ENCODE peak calls at places on chromosome 12, in seven cellular contexts. A is fibroblast of lung, Y is H1, W is PC-9, L is HCT116, P is PC-3, I is astrocyte. Q is an unnamed sample.
A peak's percentile ranks its signal among the peaks of the same experiment; 100 is the strongest.

GRCh38 chr12:1013618-1014489 is 22.8 kb downstream of the ERC1 start:
- DNase-seq in I (peak; percentile 79), L (peak; percentile 66), A (peak; percentile 86), W (peak; percentile 54), P (peak; percentile 65), Y (no peak), Q (no peak)

GRCh38 chr12:2284857-2285256 is 232.1 kb downstream of the CACNA1C start:
- DNase-seq in Y (peak; percentile 91), A (peak; percentile 77), P (peak; percentile 59), I (peak; percentile 70), W (no peak), L (peak; percentile 37), Q (peak; percentile 48)

GRCh38 chr12:32051511-32052299 is 54.9 kb upstream of the BICD1 start:
- DNase-seq in I (peak; percentile 90), Y (no peak), A (peak; percentile 79), W (peak; percentile 99), L (peak; percentile 48), P (peak; percentile 95), Q (no peak)

GRCh38 chr12:123111498-123112165 is 39.3 kb downstream of the PITPNM2 start:
- DNase-seq in W (no peak), A (peak; percentile 33), I (peak; percentile 75), Y (no peak), L (no peak), P (no peak), Q (no peak)

GRCh38 chr12:100123316-100124095 is 19.2 kb downstream of the BLTP3B start:
- DNase-seq in A (no peak), I (no peak), Y (no peak), L (no peak), W (no peak), P (no peak), Q (no peak)

GRCh38 chr12:111685322-111685810 is 390 bp downstream of the BRAP start:
- DNase-seq in P (peak; percentile 13), I (no peak), W (no peak), L (no peak), Y (no peak), A (peak; percentile 6), Q (no peak)

GRCh38 chr12:88418856-88419497 is 161.3 kb downstream of the KITLG start:
- DNase-seq in P (peak; percentile 23), A (peak; percentile 53), W (no peak), I (peak; percentile 54), Y (no peak), L (no peak), Q (no peak)

GRCh38 chr12:64097346-64098105 is 124.6 kb downstream of the KICS2 start:
- DNase-seq in L (no peak), W (no peak), P (no peak), A (peak; percentile 35), I (peak; percentile 45), Y (no peak), Q (no peak)

GRCh38 chr12:121697093-121697698 is 15.4 kb upstream of the TMEM120B start:
- DNase-seq in P (peak; percentile 88), I (no peak), L (peak; percentile 47), A (peak; percentile 69), Y (no peak), W (no peak), Q (no peak)

GRCh38 chr12:32891956-32892355 is 4.6 kb downstream of the PKP2 start:
- DNase-seq in W (peak; percentile 93), L (no peak), I (peak; percentile 33), Y (no peak), A (no peak), P (peak; percentile 33), Q (no peak)

GRCh38 chr12:88111074-88111652 is 30.7 kb downstream of the CEP290 start:
- DNase-seq in W (no peak), I (peak; percentile 26), P (peak; percentile 76), Y (no peak), L (peak; percentile 38), A (peak; percentile 71), Q (no peak)

GRCh38 chr12:46874642-46875041 is 48.8 kb upstream of the SLC38A4 start:
- DNase-seq in A (peak; percentile 94), L (no peak), Y (no peak), W (no peak), I (no peak), P (no peak), Q (no peak)

GRCh38 chr12:121637231-121637914 is 11.0 kb downstream of the ORAI1 start:
- DNase-seq in I (no peak), Y (no peak), L (no peak), A (no peak), P (no peak), W (no peak), Q (peak; percentile 68)

GRCh38 chr12:38771871-38772270 is 133.5 kb downstream of the CPNE8 start:
- DNase-seq in L (no peak), P (no peak), Y (no peak), I (no peak), A (no peak), W (no peak), Q (peak; percentile 13)

GRCh38 chr12:89470741-89471504 is 53.7 kb downstream of the GALNT4 start:
- DNase-seq in W (no peak), A (peak; percentile 77), P (peak; percentile 80), I (peak; percentile 22), L (peak; percentile 42), Y (no peak), Q (no peak)

GRCh38 chr12:124565071-124565491 is 2.3 kb downstream of the NCOR2 start:
- DNase-seq in I (no peak), W (no peak), L (no peak), P (no peak), Y (peak; percentile 68), A (no peak), Q (no peak)

GRCh38 chr12:57740656-57741412 is 2.3 kb upstream of the AGAP2 start:
- DNase-seq in P (no peak), A (no peak), Y (no peak), W (no peak), I (no peak), L (no peak), Q (peak; percentile 89)

GRCh38 chr12:66272650-66273049 is 29.6 kb upstream of the HELB start:
- DNase-seq in W (no peak), A (no peak), P (no peak), L (no peak), Y (no peak), I (no peak), Q (no peak)

GRCh38 chr12:66268562-66268961 is 33.7 kb upstream of the HELB start:
- DNase-seq in A (no peak), I (no peak), P (no peak), L (no peak), W (no peak), Y (no peak), Q (no peak)

GRCh38 chr12:66269142-66269541 is 33.2 kb upstream of the HELB start:
- DNase-seq in A (no peak), W (no peak), Y (no peak), P (no peak), L (no peak), I (no peak), Q (no peak)

GRCh38 chr12:66269757-66270383 is 32.4 kb upstream of the HELB start:
- DNase-seq in Y (no peak), A (peak; percentile 68), I (peak; percentile 44), W (no peak), P (peak; percentile 68), L (peak; percentile 45), Q (peak; percentile 26)

GRCh38 chr12:66270613-66271012 is 31.7 kb upstream of the HELB start:
- DNase-seq in I (no peak), L (no peak), A (no peak), Y (peak; percentile 2), P (no peak), W (no peak), Q (no peak)
- TF ChIP-seq CTCF in I (no peak), L (no peak), A (no peak), Y (no peak), P (no peak), W (no peak), Q (no peak)

GRCh38 chr12:92416385-92416812 is 270.8 kb upstream of the BTG1 start:
- DNase-seq in L (no peak), P (no peak), W (no peak), I (no peak), Y (no peak), A (no peak), Q (no peak)

GRCh38 chr12:92411687-92412086 is 266.0 kb upstream of the BTG1 start:
- DNase-seq in Y (no peak), I (no peak), L (no peak), A (no peak), P (no peak), W (no peak), Q (no peak)

GRCh38 chr12:92412931-92413685 is 267.5 kb upstream of the BTG1 start:
- DNase-seq in A (no peak), P (no peak), L (no peak), I (peak; percentile 17), W (no peak), Y (no peak), Q (no peak)

GRCh38 chr12:92417343-92417742 is 271.7 kb upstream of the BTG1 start:
- DNase-seq in P (no peak), A (no peak), L (no peak), I (no peak), W (no peak), Y (no peak), Q (no peak)

GRCh38 chr12:92414383-92415065 is 268.9 kb upstream of the BTG1 start:
- DNase-seq in P (no peak), I (no peak), A (peak; percentile 42), L (no peak), W (no peak), Y (no peak), Q (no peak)
- H2AFZ ChIP-seq in P (no peak overlapping the region), I (no peak overlapping the region), A (no peak overlapping the region), L (no peak overlapping the region), W (no peak overlapping the region), Y (no peak overlapping the region), Q (no peak overlapping the region)

DNA sequence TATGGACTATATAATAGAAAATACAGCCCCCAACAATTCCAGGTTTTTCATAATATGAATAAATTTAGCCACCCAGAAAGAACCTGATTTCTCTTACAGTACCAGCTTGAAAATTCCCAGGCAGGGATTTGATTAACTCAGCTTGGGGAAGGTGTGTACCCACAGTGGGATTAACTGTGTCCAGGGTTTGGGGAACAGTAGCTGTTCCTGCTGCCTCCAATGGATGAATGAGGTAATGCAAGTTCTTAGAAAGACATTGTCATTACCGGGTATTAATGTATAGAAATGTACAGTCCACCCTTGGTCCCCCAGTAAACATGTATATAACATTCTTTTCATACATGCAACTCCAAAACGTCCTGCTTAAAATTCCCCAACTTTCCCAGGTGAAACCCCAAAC is 115.6 kb downstream of the LRIG3 start:
- DNase-seq in W (no peak), I (no peak), A (no peak), Y (no peak), P (peak; percentile 40), L (peak; percentile 7), Q (no peak)
- TF ChIP-seq CTCF in W (peak; percentile 61), I (peak; percentile 19), A (no peak), Y (peak; percentile 28), P (peak; percentile 66), L (peak; percentile 64), Q (peak; percentile 55)

DNA sequence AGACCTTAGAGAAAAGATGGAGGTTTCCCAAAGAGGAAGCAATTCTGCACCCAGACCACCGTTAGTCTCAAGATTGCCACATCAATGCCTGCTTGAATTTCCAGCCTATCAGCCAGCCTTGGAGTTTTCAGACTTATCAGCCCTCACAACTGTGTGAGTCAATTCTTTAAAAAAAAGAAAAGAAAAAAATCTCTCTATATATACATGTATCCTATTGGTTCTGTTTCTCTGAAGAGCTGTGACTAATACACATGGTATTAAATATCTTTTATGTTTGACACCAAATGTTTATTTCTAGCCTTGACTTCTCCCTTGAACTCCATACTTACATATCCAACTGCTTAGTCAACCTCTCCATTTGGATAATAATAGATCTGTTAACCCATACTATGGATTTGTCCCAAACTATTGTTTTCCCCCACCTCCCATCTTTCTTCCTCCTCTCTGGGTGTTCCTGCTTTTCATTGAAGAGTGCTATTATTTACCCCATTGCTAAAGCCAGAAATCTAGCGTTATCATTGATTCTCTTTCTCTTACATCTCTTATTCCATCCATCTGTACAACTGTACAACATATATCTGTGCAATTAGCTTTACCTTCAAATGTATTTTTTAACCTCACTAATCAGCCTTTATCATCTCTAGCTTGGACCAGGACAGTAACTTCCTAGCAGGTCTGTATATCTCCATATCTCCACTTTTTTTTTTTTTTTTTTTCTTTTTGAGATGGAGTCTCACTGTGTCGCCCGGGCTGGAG is 22.7 kb upstream of the EID3 start:
- DNase-seq in P (peak; percentile 95), L (peak; percentile 68), A (peak; percentile 97), W (peak; percentile 98), Y (no peak), I (peak; percentile 99), Q (no peak)
- H2AFZ ChIP-seq in P (no peak overlapping the region), L (peak overlapping the region; percentile 44), A (no peak overlapping the region), W (no peak overlapping the region), Y (no peak overlapping the region), I (peak overlapping the region; percentile 25), Q (no peak overlapping the region)

Q was measured in DND-41.